ENCODE peak calls at places on chromosomes 5 and 9, in seven cellular contexts. T is tibial artery; H is lower lobe of right lung; R is RWPE1; Q is heart left ventricle; E is right atrium auricular region; O is CD8-positive, alpha-beta T cell. K is an unnamed sample.

GRCh38 chr9:123225995-123226394 is 42.4 kb downstream of the STRBP start:
- DNase-seq in T (no peak), H (no peak), R (peak), Q (no peak), E (no peak), O (no peak), K (no peak)

GRCh38 chr5:73796164-73797141 is 170.5 kb downstream of the ARHGEF28 start:
- DNase-seq in T (peak), H (peak), R (peak), Q (peak), E (no peak), O (no peak), K (no peak)

GRCh38 chr5:108143581-108143980 is 238.3 kb downstream of the FBXL17 start:
- DNase-seq in T (no peak), H (no peak), R (peak), Q (no peak), E (no peak), O (no peak), K (no peak)

GRCh38 chr5:55096860-55097259 is 5.6 kb upstream of the GZMA start:
- DNase-seq in T (no peak), H (no peak), R (no peak), Q (no peak), E (no peak), O (peak), K (no peak)

GRCh38 chr5:76367623-76368366 is 35.3 kb upstream of the IQGAP2 start:
- DNase-seq in T (no peak), H (no peak), R (no peak), Q (no peak), E (no peak), O (no peak), K (no peak)

GRCh38 chr9:117403403-117403811 is 11.4 kb downstream of the ASTN2 start:
- DNase-seq in T (no peak), H (no peak), R (no peak), Q (no peak), E (no peak), O (no peak), K (no peak)

GRCh38 chr5:68644971-68645370 is 429.4 kb downstream of the PIK3R1 start:
- DNase-seq in T (no peak), H (no peak), R (no peak), Q (no peak), E (no peak), O (no peak), K (no peak)

GRCh38 chr9:347667-348292 is 133.1 kb downstream of the DOCK8 start:
- DNase-seq in T (no peak), H (no peak), R (peak), Q (no peak), E (no peak), O (no peak), K (no peak)

GRCh38 chr5:83377131-83377865 is 94.2 kb upstream of the VCAN start:
- DNase-seq in T (no peak), H (no peak), R (peak), Q (no peak), E (no peak), O (no peak), K (no peak)

GRCh38 chr9:12085401-12085800 is 607.8 kb upstream of the TYRP1 start:
- DNase-seq in T (no peak), H (no peak), R (no peak), Q (no peak), E (no peak), O (no peak), K (no peak)

GRCh38 chr9:133127340-133127981 is 6.4 kb upstream of the RALGDS start:
- DNase-seq in T (peak), H (peak), R (peak), Q (peak), E (no peak), O (no peak), K (no peak)

GRCh38 chr5:138934971-138935370 is 59.8 kb upstream of the LRRTM2 start:
- DNase-seq in T (no peak), H (no peak), R (no peak), Q (no peak), E (peak), O (peak), K (no peak)

GRCh38 chr5:153157156-153157555 is 333.3 kb upstream of the GRIA1 start:
- DNase-seq in T (no peak), H (no peak), R (no peak), Q (no peak), E (no peak), O (no peak), K (no peak)

GRCh38 chr5:122292357-122292756 is 19.7 kb upstream of the SNCAIP start:
- DNase-seq in T (no peak), H (no peak), R (no peak), Q (no peak), E (no peak), O (no peak), K (no peak)

GRCh38 chr5:178522361-178522760 is 67.8 kb downstream of the COL23A1 start:
- DNase-seq in T (no peak), H (no peak), R (no peak), Q (no peak), E (no peak), O (no peak), K (no peak)

GRCh38 chr5:6702633-6703032 is 10.6 kb upstream of the TENT4A start:
- DNase-seq in T (no peak), H (no peak), R (no peak), Q (no peak), E (no peak), O (no peak), K (peak)

GRCh38 chr9:23587433-23587832 is 238.6 kb downstream of the ELAVL2 start:
- DNase-seq in T (peak), H (peak), R (no peak), Q (peak), E (peak), O (no peak), K (no peak)

GRCh38 chr5:80835128-80835527 is 125.0 kb upstream of the RASGRF2 start:
- DNase-seq in T (no peak), H (no peak), R (no peak), Q (no peak), E (no peak), O (no peak), K (no peak)

GRCh38 chr9:18800579-18800978 is 232.4 kb downstream of the SAXO1 start:
- DNase-seq in T (no peak), H (no peak), R (no peak), Q (no peak), E (no peak), O (no peak), K (no peak)

GRCh38 chr5:93078082-93079038 is 502.7 kb downstream of the NR2F1-AS1 start:
- DNase-seq in T (no peak), H (no peak), R (peak), Q (peak), E (peak), O (no peak), K (no peak)

GRCh38 chr5:32071351-32071944 is 102.7 kb downstream of the GOLPH3 start:
- DNase-seq in T (no peak), H (no peak), R (peak), Q (no peak), E (peak), O (no peak), K (no peak)

GRCh38 chr9:98861881-98862501 is 54.5 kb downstream of the GALNT12 start:
- DNase-seq in T (peak), H (no peak), R (peak), Q (peak), E (no peak), O (no peak), K (no peak)

GRCh38 chr5:176132471-176133288 is 105.5 kb upstream of the SIMC1 start:
- DNase-seq in T (no peak), H (no peak), R (no peak), Q (no peak), E (no peak), O (peak), K (no peak)

GRCh38 chr5:1402611-1403255 is 42.5 kb downstream of the SLC6A3 start:
- DNase-seq in T (no peak), H (peak), R (no peak), Q (no peak), E (no peak), O (no peak), K (no peak)

GRCh38 chr5:155554500-155554899 is 540.9 kb downstream of the KIF4B start:
- DNase-seq in T (no peak), H (no peak), R (no peak), Q (no peak), E (no peak), O (no peak), K (no peak)

GRCh38 chr9:37903581-37903830 is 421 bp downstream of the SLC25A51 start:
- DNase-seq in T (no peak), H (no peak), R (no peak), Q (peak), E (peak), O (no peak), K (no peak)

GRCh38 chr9:68690088-68690487 is 15.0 kb upstream of the PIP5K1B start:
- DNase-seq in T (peak), H (peak), R (no peak), Q (peak), E (peak), O (no peak), K (no peak)

GRCh38 chr9:129841071-129841470 is 5.8 kb downstream of the USP20 start:
- DNase-seq in T (no peak), H (no peak), R (no peak), Q (no peak), E (no peak), O (no peak), K (no peak)

GRCh38 chr9:97307091-97307490 is 368 bp upstream of the CCDC180 start:
- DNase-seq in T (peak), H (peak), R (peak), Q (peak), E (peak), O (no peak), K (no peak)

GRCh38 chr5:180331647-180331950 is 21.5 kb downstream of the GFPT2 start:
- DNase-seq in T (no peak), H (peak), R (no peak), Q (peak), E (no peak), O (no peak), K (no peak)

GRCh38 chr9:88658311-88658822 is 123.4 kb downstream of the NXNL2 start:
- DNase-seq in T (peak), H (no peak), R (peak), Q (peak), E (peak), O (no peak), K (no peak)

GRCh38 chr9:124386201-124386600 is 29.0 kb downstream of the PSMB7 start:
- DNase-seq in T (no peak), H (no peak), R (no peak), Q (no peak), E (no peak), O (no peak), K (no peak)

GRCh38 chr9:117412006-117412715 is 2.7 kb downstream of the ASTN2 start:
- DNase-seq in T (no peak), H (no peak), R (no peak), Q (no peak), E (no peak), O (no peak), K (no peak)

GRCh38 chr9:127142291-127142690 is 19.9 kb upstream of the ANGPTL2 start:
- DNase-seq in T (no peak), H (no peak), R (no peak), Q (no peak), E (no peak), O (peak), K (no peak)

GRCh38 chr5:177475563-177476427 is 2.4 kb upstream of the DBN1 start:
- DNase-seq in T (no peak), H (no peak), R (no peak), Q (no peak), E (no peak), O (no peak), K (no peak)

GRCh38 chr9:114035221-114035844 is 42.8 kb downstream of the AMBP start:
- DNase-seq in T (no peak), H (no peak), R (no peak), Q (no peak), E (peak), O (peak), K (peak)

GRCh38 chr5:89045216-89045615 is 162.2 kb upstream of the MEF2C start:
- DNase-seq in T (no peak), H (no peak), R (no peak), Q (no peak), E (no peak), O (no peak), K (no peak)

GRCh38 chr9:112971415-112971814 is 40.6 kb downstream of the ZNF883 start:
- DNase-seq in T (no peak), H (no peak), R (no peak), Q (no peak), E (no peak), O (no peak), K (no peak)
- TF ChIP-seq CTCF in T (no peak), H (no peak), R (no peak), Q (no peak), E (no peak), O (no peak), K (peak)

DNA sequence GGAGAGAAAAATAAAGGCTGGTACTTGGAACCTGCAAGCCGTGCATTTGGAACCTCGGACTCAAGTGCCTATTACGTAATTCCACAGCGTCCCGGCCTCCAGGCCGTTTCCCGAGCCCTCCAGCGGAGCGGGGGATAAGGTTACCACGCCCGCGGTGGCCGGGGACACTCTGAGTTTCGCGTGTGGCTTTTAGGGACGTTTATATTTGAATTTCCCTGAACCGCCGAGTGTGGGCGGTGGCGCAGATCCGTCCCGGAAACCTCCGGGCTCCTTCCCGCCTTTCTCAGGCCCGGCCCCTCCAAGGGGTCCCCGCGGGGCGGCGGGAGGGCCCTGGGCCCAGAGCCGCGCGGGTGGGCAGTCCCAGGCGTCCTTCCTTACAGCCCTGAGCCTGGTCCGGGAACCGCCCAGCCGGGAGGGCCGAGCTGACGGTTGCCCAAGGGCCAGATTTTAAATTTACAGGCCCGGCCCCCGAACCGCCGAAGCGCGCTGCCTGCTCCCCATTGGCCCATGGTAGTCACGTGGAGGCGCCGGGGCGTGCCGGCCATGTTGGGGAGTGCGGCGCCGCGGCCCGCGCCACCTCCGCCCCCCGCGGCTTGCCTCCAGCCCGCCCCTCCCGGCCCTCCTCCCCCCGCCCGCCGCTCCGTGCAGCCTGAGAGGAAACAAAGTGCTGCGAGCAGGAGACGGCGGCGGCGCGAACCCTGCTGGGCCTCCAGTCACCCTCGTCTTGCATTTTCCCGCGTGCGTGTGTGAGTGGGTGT is at the start of gene LMNB1:
- DNase-seq in T (peak), H (peak), R (peak), Q (peak), E (peak), O (peak), K (peak)
- TF ChIP-seq CTCF in T (no peak), H (no peak), R (no peak), Q (no peak), E (no peak), O (no peak), K (peak)

GRCh38 chr5:135008981-135009735 is 24.9 kb downstream of the PITX1 start:
- DNase-seq in T (no peak), H (no peak), R (no peak), Q (no peak), E (no peak), O (peak), K (no peak)

GRCh38 chr5:135012033-135012588 is 21.9 kb downstream of the PITX1 start:
- DNase-seq in T (no peak), H (peak), R (no peak), Q (no peak), E (peak), O (peak), K (no peak)

GRCh38 chr5:135011355-135012032 is 22.5 kb downstream of the PITX1 start:
- DNase-seq in T (no peak), H (peak), R (no peak), Q (no peak), E (peak), O (peak), K (no peak)

GRCh38 chr5:135009736-135010501 is 24.1 kb downstream of the PITX1 start:
- DNase-seq in T (no peak), H (no peak), R (no peak), Q (no peak), E (no peak), O (peak), K (no peak)

DNA sequence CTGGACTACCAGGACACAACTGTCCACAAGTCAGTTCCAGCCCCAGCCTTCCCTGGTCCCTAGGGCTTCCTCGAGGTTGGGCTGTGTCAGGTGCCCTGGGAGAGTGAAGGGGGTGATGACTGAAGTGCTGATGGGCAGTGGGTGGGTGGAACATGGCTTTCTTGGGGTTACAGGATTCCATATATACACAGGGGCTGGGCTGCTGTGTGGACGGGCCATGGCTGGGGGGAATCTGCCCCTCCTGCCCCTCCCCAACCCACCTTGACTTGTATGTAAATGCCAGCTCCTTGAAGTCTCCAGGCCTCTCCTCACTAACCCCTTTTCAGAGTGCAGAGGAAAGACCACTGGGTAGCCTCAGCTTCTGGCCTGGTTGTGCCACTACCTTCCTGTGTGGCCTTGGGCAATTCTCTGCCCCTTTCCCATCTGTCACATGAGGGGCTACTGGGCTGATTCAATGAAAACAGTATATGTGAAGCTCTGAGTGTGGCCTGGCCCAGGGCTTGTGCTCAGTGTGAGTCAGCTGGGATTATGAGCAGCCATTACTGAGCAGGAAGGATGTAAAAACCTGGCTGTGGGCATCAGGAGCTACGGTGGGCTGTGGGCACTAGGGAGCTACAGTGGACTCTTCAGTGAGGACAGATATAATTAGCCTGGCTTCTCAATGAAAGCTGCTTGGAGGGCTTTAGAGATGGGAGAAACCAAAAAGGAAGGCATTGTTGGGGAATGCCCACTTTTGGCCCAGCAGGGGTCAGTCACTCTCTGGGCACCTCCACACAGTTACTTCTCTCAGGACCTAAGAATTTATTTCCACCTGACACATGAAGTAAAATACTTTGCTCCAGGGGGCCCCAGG is 23.3 kb downstream of the PITX1 start:
- DNase-seq in T (no peak), H (no peak), R (no peak), Q (no peak), E (peak), O (peak), K (no peak)
- TF ChIP-seq CTCF in T (no peak), H (no peak), R (no peak), Q (no peak), E (no peak), O (no peak), K (no peak)

GRCh38 chr5:37900692-37901091 is 60.9 kb upstream of the GDNF start:
- DNase-seq in T (peak), H (no peak), R (peak), Q (peak), E (peak), O (no peak), K (no peak)
- TF ChIP-seq CTCF in T (no peak), H (no peak), R (no peak), Q (peak), E (no peak), O (no peak), K (no peak)